ENCODE peak calls at places on chromosomes 5 and 9, in eight cellular contexts. U is testis; E is cardiac muscle cell; S is left lung; W is fibroblast of lung; T is GM12878; A is CD8-positive, alpha-beta T cell; H is heart left ventricle. F is an unnamed sample.

GRCh38 chr5:73796164-73797141 is 170.5 kb downstream of the ARHGEF28 start:
- DNase-seq in E (peak; percentile 35), A (no peak), W (peak; percentile 95), U (peak; percentile 35), T (peak; percentile 40), S (peak; percentile 47), H (peak; percentile 32), F (peak; percentile 32)

GRCh38 chr9:99820330-99821186 is 1.1 kb upstream of the NR4A3 start:
- DNase-seq in E (peak; percentile 66), S (peak; percentile 78), A (peak; percentile 77), H (peak; percentile 60), W (peak; percentile 95), U (peak; percentile 89), T (no peak), F (peak; percentile 91)

GRCh38 chr9:115379719-115380118 is 261.8 kb upstream of the TNC start:
- DNase-seq in E (no peak), W (no peak), S (no peak), T (no peak), A (no peak), H (no peak), U (no peak), F (no peak)

GRCh38 chr9:136955943-136956335 is 3.9 kb downstream of the LCN12 start:
- DNase-seq in U (no peak), E (no peak), W (no peak), T (no peak), S (no peak), H (no peak), A (peak; percentile 9), F (no peak)

GRCh38 chr9:124126571-124127289 is 115.2 kb downstream of the LHX2 start:
- DNase-seq in E (peak; percentile 79), U (peak; percentile 88), T (peak; percentile 43), W (peak; percentile 69), H (peak; percentile 59), A (peak; percentile 65), S (peak; percentile 74), F (peak; percentile 81)

GRCh38 chr5:53114988-53115387 is 5.4 kb upstream of the MOCS2 start:
- DNase-seq in A (no peak), H (no peak), E (no peak), W (peak; percentile 40), U (no peak), S (no peak), T (no peak), F (no peak)

GRCh38 chr9:4829956-4830355 is 37.2 kb downstream of the RCL1 start:
- DNase-seq in E (no peak), W (peak; percentile 34), S (no peak), H (no peak), U (no peak), A (no peak), T (no peak), F (no peak)

GRCh38 chr5:139132515-139132914 is 65.7 kb downstream of the SIL1 start:
- DNase-seq in A (no peak), S (no peak), T (no peak), E (no peak), H (no peak), U (peak; percentile 25), W (no peak), F (peak; percentile 36)

GRCh38 chr9:120386390-120387131 is 193.4 kb downstream of the CDK5RAP2 start:
- DNase-seq in W (peak; percentile 65), E (no peak), H (no peak), A (no peak), S (no peak), U (peak; percentile 41), T (no peak), F (peak; percentile 51)

DNA sequence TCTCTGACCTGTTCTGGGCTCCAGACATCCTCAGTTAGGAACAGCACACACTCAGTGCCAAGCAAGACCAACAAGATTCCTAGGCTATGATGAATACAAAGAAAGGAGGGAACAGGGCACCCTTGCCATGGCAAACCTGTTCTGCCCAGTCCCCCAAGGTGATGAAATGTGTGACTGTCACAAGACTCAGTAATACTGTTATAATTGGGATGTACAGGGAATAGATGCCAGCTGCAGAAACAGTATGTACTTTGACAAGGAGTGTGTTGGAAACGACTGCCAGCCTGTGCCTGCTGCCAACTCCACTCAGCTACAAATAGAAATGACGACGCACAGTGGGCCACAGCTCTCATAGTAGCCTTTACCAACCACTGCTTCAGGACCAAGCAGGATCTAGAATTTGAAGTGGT is 453.0 kb downstream of the EFNA5 start:
- DNase-seq in A (no peak), T (no peak), W (no peak), H (peak; percentile 80), E (no peak), U (no peak), S (peak; percentile 38), F (peak; percentile 76)
- H3K27ac ChIP-seq in A (no peak overlapping the region), T (no peak overlapping the region), W (no peak overlapping the region), H (peak overlapping the region; percentile 68), E (no peak overlapping the region), U (no peak overlapping the region), S (no peak overlapping the region), F (peak overlapping the region; percentile 58)

DNA sequence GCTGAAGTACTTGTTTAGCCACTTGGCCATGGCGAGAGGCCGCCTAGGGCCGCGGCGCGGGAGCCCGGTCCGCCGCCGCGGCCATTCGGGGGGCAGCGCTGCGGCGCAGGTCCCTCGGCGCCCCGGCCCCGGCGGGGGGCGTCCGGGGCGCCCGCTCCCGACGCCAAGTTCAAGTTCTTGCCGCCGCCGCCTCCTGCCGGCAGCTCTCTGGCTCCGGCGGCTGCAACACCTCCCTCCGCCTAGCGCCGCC is 486 bp downstream of the SHB start:
- DNase-seq in A (peak; percentile 43), H (no peak), E (peak; percentile 69), S (peak; percentile 58), U (no peak), T (no peak), W (peak; percentile 58), F (peak; percentile 77)
- TF ChIP-seq CTCF in A (no peak), H (peak; percentile 48), E (peak; percentile 51), S (no peak), U (no peak), T (no peak), W (peak; percentile 39), F (no peak)

DNA sequence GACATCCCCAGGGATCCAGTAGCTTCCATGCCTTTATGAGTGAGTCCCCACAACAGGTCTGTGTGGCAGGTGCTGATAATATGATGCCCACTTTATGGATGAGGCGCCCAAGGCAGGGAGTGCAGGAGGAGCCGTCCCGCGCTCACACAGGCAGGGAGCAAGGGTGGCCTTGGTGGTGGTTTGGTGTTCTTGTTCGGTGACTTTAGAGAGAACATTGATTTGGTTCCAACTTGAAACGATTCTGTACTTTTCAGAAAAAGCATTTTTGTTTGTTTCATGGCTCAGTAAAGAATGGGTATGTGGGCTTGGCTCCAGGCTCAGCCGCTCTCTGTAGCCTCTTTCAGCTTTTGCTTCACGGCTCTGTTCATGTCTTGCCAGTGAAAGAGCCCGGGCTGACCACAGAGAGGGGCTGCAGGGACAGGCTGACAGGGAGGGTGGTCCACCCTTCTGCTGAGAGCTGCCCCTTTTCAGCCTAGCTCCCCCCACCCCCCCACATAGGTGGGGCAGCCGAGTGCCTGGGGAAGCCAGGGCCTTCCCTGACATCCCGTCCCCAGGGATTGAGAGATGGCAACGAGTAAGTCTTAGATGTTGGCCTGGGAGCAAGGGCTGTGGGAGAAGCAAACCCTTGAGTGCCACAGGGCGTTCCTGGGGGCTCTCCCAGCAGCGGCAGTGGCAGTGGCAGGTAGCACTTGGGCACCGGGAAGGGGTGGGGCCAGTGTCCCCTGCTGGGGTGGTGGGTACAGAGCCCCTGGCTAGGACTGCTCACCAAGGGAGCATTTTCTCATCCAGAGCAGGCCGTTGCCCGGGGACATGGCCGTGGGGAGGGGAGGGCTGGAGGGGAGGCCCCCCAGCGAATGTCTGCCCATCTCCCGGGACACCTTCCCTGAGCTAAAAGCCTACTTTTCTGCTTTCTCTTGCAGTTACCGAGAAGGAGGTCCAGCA is 28.1 kb downstream of the NCS1 start:
- DNase-seq in T (no peak), W (no peak), A (no peak), E (no peak), S (no peak), H (no peak), U (no peak), F (no peak)
- H3K4me3 ChIP-seq in T (no peak overlapping the region), W (no peak overlapping the region), A (no peak overlapping the region), E (no peak overlapping the region), S (no peak overlapping the region), H (no peak overlapping the region), U (no peak overlapping the region), F (no peak overlapping the region)

DNA sequence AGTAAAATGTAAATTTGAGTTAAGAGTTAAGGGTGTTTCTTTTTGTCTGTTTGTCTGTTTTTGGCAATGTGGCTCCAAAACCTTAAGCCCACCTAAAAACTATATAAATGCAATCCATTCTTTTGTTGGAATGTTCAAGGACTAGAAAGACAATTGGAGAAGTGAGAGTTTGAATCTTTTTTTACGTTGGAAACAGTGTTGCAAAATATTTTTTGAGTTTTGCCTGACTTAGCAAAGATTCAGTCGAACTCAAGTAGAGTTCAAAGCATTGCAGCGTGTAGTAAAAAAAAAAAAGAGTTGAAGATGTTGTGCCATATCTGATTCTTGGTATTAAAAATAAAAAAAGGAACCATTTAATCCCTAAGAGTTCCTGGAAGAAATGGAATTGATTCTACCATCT is 915 bp downstream of the SYK start:
- DNase-seq in U (no peak), W (no peak), T (no peak), A (no peak), S (no peak), E (no peak), H (no peak), F (no peak)
- H3K27ac ChIP-seq in U (peak overlapping the region; percentile 86), W (no peak overlapping the region), T (peak overlapping the region; percentile 83), A (no peak overlapping the region), S (peak overlapping the region; percentile 78), E (no peak overlapping the region), H (no peak overlapping the region), F (no peak overlapping the region)

GRCh38 chr9:126394802-126395201 is 68.2 kb downstream of the MVB12B start:
- DNase-seq in T (no peak), H (no peak), W (no peak), E (no peak), A (no peak), S (no peak), U (no peak), F (no peak)

GRCh38 chr9:126399251-126399650 is 72.6 kb downstream of the MVB12B start:
- DNase-seq in S (no peak), W (no peak), A (no peak), H (no peak), U (no peak), T (no peak), E (no peak), F (no peak)

GRCh38 chr9:126395439-126396212 is 69.0 kb downstream of the MVB12B start:
- DNase-seq in H (no peak), U (no peak), W (peak; percentile 70), E (no peak), A (peak; percentile 35), T (no peak), S (no peak), F (no peak)

GRCh38 chr9:126398403-126399058 is 71.9 kb downstream of the MVB12B start:
- DNase-seq in W (peak; percentile 51), H (peak; percentile 83), S (peak; percentile 78), E (peak; percentile 74), U (peak; percentile 89), T (no peak), A (peak; percentile 59), F (peak; percentile 85)

GRCh38 chr9:126397056-126397455 is 70.4 kb downstream of the MVB12B start:
- DNase-seq in W (no peak), U (no peak), S (no peak), T (peak; percentile 54), A (peak; percentile 91), E (no peak), H (no peak), F (no peak)
- TF ChIP-seq CTCF in W (no peak), U (no peak), S (no peak), T (peak; percentile 28), A (peak; percentile 52), E (no peak), H (no peak), F (no peak)